ENCODE peak calls at places on chromosomes 7 and 10, in four cellular contexts. E is HepG2, S is K562, H is GM12878. J is an unnamed sample.

GRCh38 chr7:103499976-103500375 is 54.0 kb upstream of the SLC26A5 start:
- DNase-seq in E (no peak), H (no peak), S (no peak), J (no peak)

GRCh38 chr10:12783326-12783725 is 218.2 kb downstream of the CCDC3 start:
- DNase-seq in S (no peak), E (no peak), H (no peak), J (no peak)

GRCh38 chr10:35885076-35885475 is 243.0 kb upstream of the FZD8 start:
- DNase-seq in E (no peak), H (no peak), S (no peak), J (no peak)

GRCh38 chr10:8048281-8049008 is 6.0 kb upstream of the GATA3 start:
- DNase-seq in H (no peak), E (no peak), S (no peak), J (peak; percentile 64)

GRCh38 chr10:117132751-117133231 is 5.3 kb downstream of the VAX1 start:
- DNase-seq in E (no peak), H (no peak), S (no peak), J (peak; percentile 50)

GRCh38 chr7:22333680-22334141 is 23.2 kb downstream of the RAPGEF5 start:
- DNase-seq in H (no peak), S (no peak), E (no peak), J (no peak)

GRCh38 chr10:49280001-49280408 is 19.0 kb upstream of the C10orf71 start:
- DNase-seq in H (no peak), E (no peak), S (no peak), J (no peak)

GRCh38 chr10:131792011-131792651 is 108.7 kb upstream of the PPP2R2D start:
- DNase-seq in S (no peak), H (no peak), E (no peak), J (no peak)

GRCh38 chr7:28748346-28748745 is 209.8 kb downstream of the TRIL start:
- DNase-seq in S (no peak), E (no peak), H (no peak), J (no peak)

GRCh38 chr7:27198871-27199801 is 755 bp downstream of the HOXA13 start:
- DNase-seq in H (no peak), E (no peak), S (no peak), J (peak; percentile 70)

GRCh38 chr7:4837814-4838625 is 23.8 kb downstream of the PAPOLB start:
- DNase-seq in H (no peak), S (no peak), E (no peak), J (peak; percentile 77)

GRCh38 chr7:133530682-133531081 is 277.8 kb downstream of the EXOC4 start:
- DNase-seq in E (no peak), H (no peak), S (no peak), J (no peak)
- TF ChIP-seq MXI1 in E (no peak), H (no peak), S (no peak), J (no peak)

GRCh38 chr7:135074096-135074495 is 73.8 kb upstream of the TMEM140 start:
- DNase-seq in E (no peak), H (no peak), S (no peak), J (no peak)
- TF ChIP-seq EP300 in E (no peak), H (no peak), S (no peak), J (no peak)

DNA sequence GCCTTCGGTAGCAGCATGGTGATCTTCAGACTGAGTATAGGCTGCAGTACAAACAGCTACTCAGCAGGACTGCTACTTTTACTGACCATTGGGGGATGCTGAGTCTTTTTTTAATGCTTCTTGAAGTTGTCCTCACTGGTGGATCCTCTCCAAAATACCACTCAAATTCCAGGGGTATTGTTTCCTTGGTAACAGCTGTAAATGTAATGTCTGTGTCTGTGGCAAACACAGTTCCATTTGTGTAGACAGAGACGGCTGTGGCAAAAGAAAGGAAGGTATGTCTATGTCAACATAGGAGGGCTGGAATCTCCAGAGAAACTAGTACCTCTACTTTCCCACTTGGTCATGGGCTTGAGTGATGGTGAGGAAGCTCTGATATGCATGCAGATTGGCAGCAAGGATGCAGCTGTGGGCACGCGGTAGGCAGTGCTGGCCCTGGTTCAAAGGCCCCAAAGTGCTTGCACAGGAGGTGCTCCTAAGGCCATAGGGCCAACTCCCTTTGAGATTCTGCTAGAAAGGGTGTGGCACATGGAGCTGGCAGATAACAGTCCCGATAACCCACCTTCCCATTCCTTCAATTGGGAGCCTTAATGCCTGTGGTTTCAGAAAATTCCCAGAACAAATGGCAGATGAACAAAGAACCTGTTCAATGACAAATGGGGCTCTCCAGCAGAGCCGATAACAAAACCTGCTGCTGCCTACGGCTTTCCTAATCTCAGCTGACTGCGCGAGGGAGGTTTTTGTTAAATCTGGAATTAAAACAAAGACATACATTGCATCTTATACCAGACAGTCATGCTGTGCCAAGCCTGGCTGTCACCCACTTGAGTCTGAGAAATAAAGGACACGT is 43.0 kb downstream of the PKD1L1 start:
- DNase-seq in E (no peak), S (no peak), H (no peak), J (no peak)
- TF ChIP-seq MXI1 in E (no peak), S (no peak), H (no peak), J (no peak)

DNA sequence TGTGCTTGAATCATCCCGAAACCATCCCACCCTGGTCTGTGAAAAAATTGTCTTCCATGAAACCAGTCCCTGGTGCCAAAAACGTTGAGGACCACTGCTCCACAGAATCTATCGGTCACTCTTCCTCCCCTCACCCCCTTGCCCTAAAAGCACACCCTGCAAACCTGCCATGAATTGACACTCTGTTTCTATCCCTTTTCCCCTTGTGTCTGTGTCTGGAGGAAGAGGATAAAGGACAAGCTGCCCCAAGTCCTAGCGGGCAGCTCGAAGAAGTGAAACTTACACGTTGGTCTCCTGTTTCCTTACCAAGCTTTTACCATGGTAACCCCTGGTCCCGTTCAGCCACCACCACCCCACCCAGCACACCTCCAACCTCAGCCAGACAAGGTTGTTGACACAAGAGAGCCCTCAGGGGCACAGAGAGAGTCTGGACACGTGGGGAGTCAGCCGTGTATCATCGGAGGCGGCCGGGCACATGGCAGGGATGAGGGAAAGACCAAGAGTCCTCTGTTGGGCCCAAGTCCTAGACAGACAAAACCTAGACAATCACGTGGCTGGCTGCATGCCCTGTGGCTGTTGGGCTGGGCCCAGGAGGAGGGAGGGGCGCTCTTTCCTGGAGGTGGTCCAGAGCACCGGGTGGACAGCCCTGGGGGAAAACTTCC is 784 bp upstream of the SERPINE1 start:
- DNase-seq in S (peak; percentile 25), E (peak; percentile 87), H (peak; percentile 69), J (no peak)
- TF ChIP-seq EP300 in S (no peak), E (no peak), H (peak; percentile 41), J (no peak)

DNA sequence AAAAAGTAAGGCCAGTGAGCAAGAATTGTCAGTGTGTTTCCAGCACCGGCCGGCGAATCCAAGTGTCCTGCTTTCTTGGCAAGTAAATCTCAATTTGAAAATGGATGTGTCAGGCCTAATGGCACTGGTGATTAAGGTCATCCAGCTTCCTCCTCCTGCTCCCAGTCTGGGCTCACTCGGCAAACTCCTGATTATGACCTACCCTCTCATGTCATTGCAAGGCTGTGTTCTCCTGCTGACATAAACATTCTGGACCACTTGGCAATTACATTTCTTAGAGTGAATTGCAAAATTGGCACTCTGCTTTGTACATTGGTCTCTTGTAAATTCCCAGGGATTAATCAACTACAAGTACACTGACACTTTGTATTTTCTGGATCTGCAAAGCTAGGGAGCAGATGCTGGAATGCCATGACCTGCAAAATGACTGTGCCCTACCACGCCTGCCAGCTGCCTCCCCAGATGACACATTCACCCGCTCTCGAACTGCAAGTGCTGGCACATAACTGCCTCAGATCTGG is 473.8 kb downstream of the KIF20B start:
- DNase-seq in E (no peak), H (no peak), S (no peak), J (no peak)
- TF ChIP-seq MXI1 in E (no peak), H (no peak), S (no peak), J (no peak)

GRCh38 chr10:125060038-125060437 is 100.3 kb downstream of the CTBP2 start:
- DNase-seq in E (no peak), H (no peak), S (no peak), J (no peak)

GRCh38 chr10:125054664-125055273 is 105.6 kb downstream of the CTBP2 start:
- DNase-seq in H (no peak), S (peak; percentile 0), E (no peak), J (no peak)

GRCh38 chr10:125056161-125057132 is 103.9 kb downstream of the CTBP2 start:
- DNase-seq in H (no peak), E (no peak), S (peak; percentile 4), J (no peak)

GRCh38 chr10:125060486-125060850 is 99.9 kb downstream of the CTBP2 start:
- DNase-seq in H (no peak), S (peak; percentile 0), E (no peak), J (no peak)

GRCh38 chr10:125057158-125058001 is 103.0 kb downstream of the CTBP2 start:
- DNase-seq in E (no peak), H (no peak), S (peak; percentile 14), J (peak; percentile 78)
- TF ChIP-seq EP300 in E (no peak), H (no peak), S (no peak), J (no peak)

GRCh38 chr10:100567826-100568225 is 32.1 kb downstream of the HIF1AN start:
- DNase-seq in H (no peak), S (no peak), E (no peak), J (no peak)

GRCh38 chr10:100568937-100569336 is 33.2 kb downstream of the HIF1AN start:
- DNase-seq in H (no peak), E (no peak), S (no peak), J (peak; percentile 14)

GRCh38 chr10:100565206-100565985 is 29.7 kb downstream of the HIF1AN start:
- DNase-seq in S (no peak), H (no peak), E (no peak), J (no peak)

GRCh38 chr10:100566561-100566960 is 30.8 kb downstream of the HIF1AN start:
- DNase-seq in S (no peak), E (no peak), H (no peak), J (no peak)

DNA sequence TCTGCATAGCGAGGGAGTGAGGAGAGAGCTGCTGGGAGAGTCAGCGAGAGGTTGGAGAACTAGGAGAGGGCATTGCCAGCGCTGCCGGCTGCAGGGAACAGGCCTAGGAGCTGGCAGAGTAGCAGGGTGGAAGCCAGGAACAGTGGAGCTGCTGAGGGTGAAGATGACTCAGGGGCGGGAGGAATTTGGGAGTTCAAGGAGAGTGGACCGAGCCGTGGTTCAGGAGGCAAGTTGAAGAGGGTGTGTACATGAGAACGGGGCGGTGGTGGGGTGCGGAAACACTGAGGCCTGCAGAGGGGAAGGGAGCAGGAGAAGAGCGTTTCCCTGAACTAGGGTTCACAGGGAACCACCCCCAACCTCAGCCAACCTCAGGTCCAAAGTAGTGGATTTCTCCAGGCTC is 31.5 kb downstream of the HIF1AN start:
- DNase-seq in H (no peak), E (no peak), S (no peak), J (no peak)
- TF ChIP-seq MXI1 in H (no peak), E (no peak), S (no peak), J (no peak)

GRCh38 chr7:23713285-23714235 is 3.5 kb downstream of the STK31 start:
- DNase-seq in E (peak; percentile 6), H (no peak), S (no peak), J (no peak)
- TF ChIP-seq EP300 in E (no peak), H (no peak), S (no peak), J (no peak)